ENCODE peak calls at places on chromosomes 11 and 22, in eight cellular contexts. One of them, this sample, is unnamed.

GRCh38 chr11:101866619-101867491 is 48.0 kb upstream of the CEP126 start:
- DNase-seq in K562: no peak
- DNase-seq in GM12878: no peak
- DNase-seq in SK-N-SH: no peak
- DNase-seq in HepG2: peak
- DNase-seq in HCT116: no peak
- DNase-seq in H1: no peak
- DNase-seq in A549: peak
- DNase-seq in this sample: peak

GRCh38 chr11:35166369-35167360 is 27.7 kb downstream of the CD44 start:
- DNase-seq in A549: peak
- DNase-seq in K562: no peak
- DNase-seq in H1: no peak
- DNase-seq in GM12878: no peak
- DNase-seq in HepG2: no peak
- DNase-seq in SK-N-SH: no peak
- DNase-seq in HCT116: peak
- DNase-seq in this sample: peak

GRCh38 chr11:61544466-61544865 is 35.9 kb downstream of the LRRC10B start:
- DNase-seq in HCT116: no peak
- DNase-seq in GM12878: no peak
- DNase-seq in A549: no peak
- DNase-seq in H1: no peak
- DNase-seq in SK-N-SH: no peak
- DNase-seq in HepG2: no peak
- DNase-seq in K562: no peak
- DNase-seq in this sample: no peak

GRCh38 chr11:38824573-38824972 is 2226.5 kb upstream of the RAG2 start:
- DNase-seq in HepG2: peak
- DNase-seq in A549: peak
- DNase-seq in K562: no peak
- DNase-seq in SK-N-SH: peak
- DNase-seq in HCT116: no peak
- DNase-seq in GM12878: no peak
- DNase-seq in H1: no peak
- DNase-seq in this sample: peak

GRCh38 chr22:27827586-27828213 is 26.1 kb upstream of the MN1 start:
- DNase-seq in H1: no peak
- DNase-seq in GM12878: no peak
- DNase-seq in HepG2: no peak
- DNase-seq in K562: no peak
- DNase-seq in HCT116: no peak
- DNase-seq in A549: no peak
- DNase-seq in SK-N-SH: no peak
- DNase-seq in this sample: no peak

GRCh38 chr11:46272816-46273427 is 4.5 kb upstream of the CREB3L1 start:
- DNase-seq in H1: no peak
- DNase-seq in GM12878: no peak
- DNase-seq in HCT116: no peak
- DNase-seq in A549: no peak
- DNase-seq in K562: peak
- DNase-seq in SK-N-SH: no peak
- DNase-seq in HepG2: no peak
- DNase-seq in this sample: peak

GRCh38 chr11:131356201-131356600 is 14.2 kb upstream of the NTM start:
- DNase-seq in K562: no peak
- DNase-seq in A549: no peak
- DNase-seq in SK-N-SH: no peak
- DNase-seq in GM12878: no peak
- DNase-seq in H1: no peak
- DNase-seq in HCT116: no peak
- DNase-seq in HepG2: no peak
- DNase-seq in this sample: no peak

GRCh38 chr22:33746501-33746928 is 173.8 kb downstream of the LARGE1 start:
- DNase-seq in HepG2: peak
- DNase-seq in A549: peak
- DNase-seq in GM12878: no peak
- DNase-seq in HCT116: no peak
- DNase-seq in H1: no peak
- DNase-seq in SK-N-SH: no peak
- DNase-seq in K562: no peak
- DNase-seq in this sample: no peak

GRCh38 chr11:12251651-12252560 is 125.5 kb upstream of the PARVA start:
- DNase-seq in K562: no peak
- DNase-seq in HCT116: no peak
- DNase-seq in A549: no peak
- DNase-seq in GM12878: no peak
- DNase-seq in HepG2: no peak
- DNase-seq in H1: no peak
- DNase-seq in SK-N-SH: no peak
- DNase-seq in this sample: no peak

GRCh38 chr11:125123947-125124633 is 12.7 kb upstream of the TMEM218 start:
- DNase-seq in H1: no peak
- DNase-seq in SK-N-SH: peak
- DNase-seq in HCT116: peak
- DNase-seq in A549: peak
- DNase-seq in K562: peak
- DNase-seq in GM12878: no peak
- DNase-seq in HepG2: peak
- DNase-seq in this sample: peak

GRCh38 chr11:64298966-64299846 is 952 bp upstream of the CATSPERZ start:
- DNase-seq in H1: peak
- DNase-seq in SK-N-SH: no peak
- DNase-seq in K562: no peak
- DNase-seq in HepG2: no peak
- DNase-seq in GM12878: no peak
- DNase-seq in HCT116: no peak
- DNase-seq in A549: no peak
- DNase-seq in this sample: no peak

GRCh38 chr11:113161671-113162589 is 152.5 kb upstream of the TTC12 start:
- DNase-seq in K562: no peak
- DNase-seq in SK-N-SH: no peak
- DNase-seq in GM12878: no peak
- DNase-seq in HCT116: no peak
- DNase-seq in HepG2: no peak
- DNase-seq in H1: no peak
- DNase-seq in A549: no peak
- DNase-seq in this sample: no peak

GRCh38 chr11:102111787-102112653 is 1.8 kb downstream of the YAP1 start:
- DNase-seq in A549: peak
- DNase-seq in K562: no peak
- DNase-seq in HepG2: peak
- DNase-seq in HCT116: peak
- DNase-seq in H1: no peak
- DNase-seq in GM12878: no peak
- DNase-seq in SK-N-SH: no peak
- DNase-seq in this sample: peak

GRCh38 chr11:111387318-111387863 is 8.3 kb upstream of the POU2AF1 start:
- DNase-seq in K562: no peak
- DNase-seq in HepG2: no peak
- DNase-seq in A549: no peak
- DNase-seq in HCT116: no peak
- DNase-seq in SK-N-SH: peak
- DNase-seq in GM12878: no peak
- DNase-seq in H1: no peak
- DNase-seq in this sample: no peak

GRCh38 chr11:94768602-94769511 is 701 bp downstream of the AMOTL1 start:
- DNase-seq in HCT116: no peak
- DNase-seq in HepG2: no peak
- DNase-seq in K562: peak
- DNase-seq in GM12878: no peak
- DNase-seq in SK-N-SH: peak
- DNase-seq in H1: peak
- DNase-seq in A549: no peak
- DNase-seq in this sample: peak
- TF ChIP-seq RAD21 in HCT116: no peak
- TF ChIP-seq RAD21 in HepG2: no peak
- TF ChIP-seq RAD21 in K562: no peak
- TF ChIP-seq RAD21 in GM12878: no peak
- TF ChIP-seq RAD21 in SK-N-SH: no peak
- TF ChIP-seq RAD21 in H1: no peak
- TF ChIP-seq RAD21 in A549: no peak
- TF ChIP-seq RAD21 in this sample: no peak

DNA sequence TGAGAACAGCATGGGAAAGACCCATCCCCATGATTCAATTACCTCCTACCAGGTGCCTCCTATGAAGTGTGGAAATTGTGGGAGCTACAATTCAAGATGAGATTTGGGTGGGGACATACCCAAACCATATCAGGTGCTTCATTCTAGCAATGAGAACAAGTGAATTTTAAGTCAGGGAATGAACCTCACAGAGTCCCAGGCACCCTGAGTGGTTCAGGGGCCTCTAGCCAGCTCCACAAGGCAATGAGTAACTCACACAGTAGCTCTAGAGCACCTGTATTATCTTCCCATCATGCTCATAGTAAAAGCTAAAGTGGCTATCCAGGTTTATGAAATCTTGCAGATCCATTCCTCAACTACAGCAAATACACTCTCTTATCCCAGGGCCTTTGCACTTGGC is 13.1 kb upstream of the ACCSL start:
- DNase-seq in K562: no peak
- DNase-seq in A549: no peak
- DNase-seq in H1: peak
- DNase-seq in HepG2: no peak
- DNase-seq in HCT116: no peak
- DNase-seq in SK-N-SH: no peak
- DNase-seq in GM12878: no peak
- DNase-seq in this sample: no peak
- TF ChIP-seq RAD21 in K562: no peak
- TF ChIP-seq RAD21 in A549: no peak
- TF ChIP-seq RAD21 in H1: no peak
- TF ChIP-seq RAD21 in HepG2: no peak
- TF ChIP-seq RAD21 in HCT116: no peak
- TF ChIP-seq RAD21 in SK-N-SH: no peak
- TF ChIP-seq RAD21 in GM12878: no peak
- TF ChIP-seq RAD21 in this sample: no peak

DNA sequence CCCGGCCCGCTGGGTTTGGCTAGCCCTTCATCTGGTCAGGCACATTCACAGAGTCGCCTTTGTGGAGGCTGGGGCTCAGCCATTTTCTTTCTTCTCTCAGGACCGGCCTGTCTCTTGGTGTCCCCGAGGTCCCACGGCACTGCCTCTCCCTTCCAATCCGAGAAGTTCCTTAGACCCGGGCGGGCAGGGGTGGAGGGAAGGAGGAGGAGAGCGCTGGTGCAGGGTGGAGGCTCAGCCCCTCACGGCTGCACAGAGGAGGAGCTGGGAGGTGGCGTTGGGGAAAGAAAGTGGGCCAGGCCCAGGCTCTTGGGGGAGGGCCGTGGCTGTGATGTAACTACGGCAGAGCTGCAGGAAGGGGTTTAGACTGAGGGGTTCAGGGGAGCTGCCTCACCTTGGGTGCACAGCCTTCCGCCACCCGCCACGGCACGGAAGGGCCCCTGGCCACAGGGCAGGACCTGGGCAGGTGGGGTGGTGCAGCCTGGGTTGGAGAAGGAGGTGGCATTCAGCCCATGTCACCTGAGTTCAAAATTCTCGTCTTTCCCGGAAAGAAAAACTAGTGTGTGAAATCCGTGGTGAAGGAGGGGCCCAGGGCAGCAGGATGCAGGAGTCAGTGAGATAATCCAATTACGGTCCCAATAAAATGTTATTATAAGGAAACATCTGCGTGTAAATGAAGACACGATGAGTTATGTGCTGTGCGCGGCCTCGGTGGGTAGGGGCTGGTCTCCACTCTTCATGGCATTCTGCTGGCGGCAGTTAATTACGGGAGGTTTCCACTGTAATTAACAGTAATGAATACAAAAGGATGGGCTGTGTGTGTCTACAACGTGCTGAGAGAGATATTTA is 1.7 kb downstream of the BRSK2 start:
- DNase-seq in SK-N-SH: peak
- DNase-seq in A549: no peak
- DNase-seq in HepG2: no peak
- DNase-seq in K562: no peak
- DNase-seq in HCT116: no peak
- DNase-seq in H1: peak
- DNase-seq in GM12878: no peak
- DNase-seq in this sample: no peak
- TF ChIP-seq RAD21 in SK-N-SH: no peak
- TF ChIP-seq RAD21 in A549: no peak
- TF ChIP-seq RAD21 in HepG2: no peak
- TF ChIP-seq RAD21 in K562: no peak
- TF ChIP-seq RAD21 in HCT116: no peak
- TF ChIP-seq RAD21 in H1: no peak
- TF ChIP-seq RAD21 in GM12878: no peak
- TF ChIP-seq RAD21 in this sample: no peak

GRCh38 chr11:31816467-31817053 is 5.4 kb upstream of the PAX6 start:
- DNase-seq in SK-N-SH: peak
- DNase-seq in A549: no peak
- DNase-seq in GM12878: no peak
- DNase-seq in HCT116: no peak
- DNase-seq in K562: no peak
- DNase-seq in H1: peak
- DNase-seq in HepG2: no peak
- DNase-seq in this sample: no peak

GRCh38 chr11:31813242-31813960 is 2.3 kb upstream of the PAX6 start:
- DNase-seq in A549: no peak
- DNase-seq in GM12878: no peak
- DNase-seq in K562: no peak
- DNase-seq in HepG2: no peak
- DNase-seq in SK-N-SH: peak
- DNase-seq in H1: peak
- DNase-seq in HCT116: no peak
- DNase-seq in this sample: no peak

GRCh38 chr11:31815743-31816466 is 4.8 kb upstream of the PAX6 start:
- DNase-seq in A549: no peak
- DNase-seq in H1: peak
- DNase-seq in HCT116: no peak
- DNase-seq in SK-N-SH: peak
- DNase-seq in HepG2: no peak
- DNase-seq in K562: no peak
- DNase-seq in GM12878: no peak
- DNase-seq in this sample: no peak

GRCh38 chr11:31812392-31813241 is 1.5 kb upstream of the PAX6 start:
- DNase-seq in H1: peak
- DNase-seq in K562: no peak
- DNase-seq in HCT116: no peak
- DNase-seq in GM12878: no peak
- DNase-seq in HepG2: peak
- DNase-seq in SK-N-SH: peak
- DNase-seq in A549: no peak
- DNase-seq in this sample: no peak

GRCh38 chr11:31813961-31814868 is 3.1 kb upstream of the PAX6 start:
- DNase-seq in HCT116: no peak
- DNase-seq in SK-N-SH: peak
- DNase-seq in HepG2: no peak
- DNase-seq in GM12878: no peak
- DNase-seq in A549: no peak
- DNase-seq in H1: peak
- DNase-seq in K562: no peak
- DNase-seq in this sample: no peak
- TF ChIP-seq RAD21 in HCT116: no peak
- TF ChIP-seq RAD21 in SK-N-SH: no peak
- TF ChIP-seq RAD21 in HepG2: no peak
- TF ChIP-seq RAD21 in GM12878: no peak
- TF ChIP-seq RAD21 in A549: no peak
- TF ChIP-seq RAD21 in H1: no peak
- TF ChIP-seq RAD21 in K562: no peak
- TF ChIP-seq RAD21 in this sample: no peak